ENCODE peak calls at places on chromosomes 7 and 10, in four cellular contexts. C is heart right ventricle, T is cardiac muscle cell, Q is A673. F is an unnamed sample.

GRCh38 chr7:147803625-147804024 is 786.9 kb upstream of the C7orf33 start:
- DNase-seq in Q (peak; percentile 51), T (no peak), C (no peak), F (no peak)

GRCh38 chr10:94344522-94345122 is 18.1 kb downstream of the NOC3L start:
- DNase-seq in T (no peak), C (no peak), Q (no peak), F (no peak)

GRCh38 chr7:30970594-30971094 is 6.9 kb downstream of the GHRHR start:
- DNase-seq in C (no peak), Q (peak; percentile 23), T (peak; percentile 13), F (no peak)

GRCh38 chr10:109282510-109282909 is 640.8 kb downstream of the XPNPEP1 start:
- DNase-seq in Q (no peak), T (no peak), C (no peak), F (peak; percentile 45)

GRCh38 chr7:2529161-2530075 is 9.8 kb downstream of the LFNG start:
- DNase-seq in C (peak; percentile 65), T (peak; percentile 61), Q (no peak), F (no peak)

GRCh38 chr10:74011762-74012161 is 13.8 kb downstream of the VCL start:
- DNase-seq in C (peak; percentile 63), Q (peak; percentile 97), T (peak; percentile 94), F (peak; percentile 76)

GRCh38 chr7:22864855-22865606 is 42.4 kb upstream of the TOMM7 start:
- DNase-seq in T (no peak), C (no peak), Q (peak; percentile 37), F (no peak)

GRCh38 chr10:30804478-30805055 is 175.0 kb upstream of the LYZL2 start:
- DNase-seq in C (no peak), T (peak; percentile 90), Q (no peak), F (no peak)

GRCh38 chr7:114953724-114954123 is 31.8 kb downstream of the MDFIC start:
- DNase-seq in Q (no peak), C (no peak), T (no peak), F (no peak)

GRCh38 chr7:7918736-7919448 is 49.7 kb upstream of the GLCCI1 start:
- DNase-seq in T (no peak), C (no peak), Q (no peak), F (no peak)

GRCh38 chr10:1406976-1407945 is 330.1 kb downstream of the ADARB2 start:
- DNase-seq in T (no peak), Q (no peak), C (no peak), F (no peak)

GRCh38 chr10:70987396-70988130 is 99.2 kb upstream of the PCBD1 start:
- DNase-seq in Q (no peak), T (no peak), C (no peak), F (no peak)

GRCh38 chr7:7209412-7210050 is 27.2 kb downstream of the C1GALT1 start:
- DNase-seq in C (no peak), Q (no peak), T (no peak), F (no peak)

GRCh38 chr10:128969551-128969950 is 497.5 kb upstream of the MGMT start:
- DNase-seq in T (no peak), Q (no peak), C (no peak), F (no peak)

GRCh38 chr7:117212969-117213877 is 109.6 kb downstream of the WNT2 start:
- DNase-seq in Q (peak; percentile 72), T (peak; percentile 72), C (peak; percentile 47), F (no peak)

GRCh38 chr10:24901686-24902399 is 50.6 kb downstream of the PRTFDC1 start:
- DNase-seq in Q (peak; percentile 71), C (peak; percentile 34), T (peak; percentile 88), F (peak; percentile 91)

GRCh38 chr7:124688991-124689390 is 76.6 kb downstream of the GPR37 start:
- DNase-seq in C (no peak), T (no peak), Q (no peak), F (no peak)

GRCh38 chr7:102284399-102284798 is 2.3 kb upstream of the SH2B2 start:
- DNase-seq in T (no peak), Q (no peak), C (no peak), F (no peak)
- H3K4me3 ChIP-seq in T (no peak overlapping the region), Q (no peak overlapping the region), C (no peak overlapping the region), F (no peak overlapping the region)

GRCh38 chr7:77202544-77202976 is 2.9 kb upstream of the FGL2 start:
- DNase-seq in Q (no peak), C (no peak), T (no peak), F (no peak)

GRCh38 chr7:77197135-77197534 is 2.5 kb downstream of the FGL2 start:
- DNase-seq in Q (no peak), C (no peak), T (no peak), F (no peak)

GRCh38 chr7:77200542-77200941 is 923 bp upstream of the FGL2 start:
- DNase-seq in Q (no peak), C (no peak), T (no peak), F (no peak)

DNA sequence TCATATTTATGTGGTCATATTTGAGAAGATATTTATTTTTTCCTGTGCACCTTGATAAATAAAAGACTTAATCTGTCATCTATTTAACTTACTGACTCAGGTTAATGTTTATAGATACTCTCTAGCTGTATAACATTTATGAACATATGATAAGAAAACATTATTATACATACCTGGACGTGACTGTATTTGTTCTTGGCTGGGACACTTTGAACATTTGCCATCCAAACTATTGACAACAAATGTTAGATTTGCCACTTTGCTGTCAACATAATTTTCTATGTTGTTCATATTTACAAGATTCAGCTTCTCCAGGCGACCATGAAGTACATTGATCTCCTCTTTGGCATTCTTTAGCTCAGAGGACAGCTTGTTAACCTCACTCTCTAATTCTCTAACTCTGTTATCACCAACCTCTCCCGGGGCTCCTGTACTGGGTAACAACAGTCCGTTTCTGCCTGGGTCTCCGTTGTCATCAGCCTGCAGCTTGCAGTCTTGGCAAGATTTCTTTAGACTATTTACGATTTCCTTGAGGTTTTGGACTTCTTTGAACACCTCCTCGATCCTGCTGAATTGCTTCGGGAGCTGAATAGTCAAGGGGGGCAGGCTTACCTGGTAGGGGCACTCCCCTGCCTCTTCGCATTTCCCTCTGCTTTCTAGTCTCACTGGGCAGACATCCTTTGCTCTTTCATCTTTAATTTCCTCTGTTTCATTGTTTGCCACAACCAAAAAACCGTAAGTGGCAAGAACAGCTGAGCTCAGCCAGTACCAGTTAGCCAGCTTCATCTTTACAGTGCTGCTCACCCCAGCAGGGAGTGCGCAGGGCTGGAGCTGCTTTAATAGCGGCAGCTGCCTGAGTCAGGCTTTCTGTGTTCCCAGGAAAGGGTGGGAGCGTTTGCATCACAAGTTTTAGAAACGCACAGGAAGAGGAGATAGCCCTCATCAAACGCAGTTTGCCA is at the start of gene FGL2:
- DNase-seq in T (peak; percentile 77), Q (peak; percentile 55), C (peak; percentile 69), F (peak; percentile 31)
- H3K4me3 ChIP-seq in T (peak within 1 kb of the TSS; percentile 6), Q (no peak within 1 kb of the TSS), C (peak within 1 kb of the TSS; percentile 55), F (peak within 1 kb of the TSS; percentile 22)

GRCh38 chr7:149713731-149714068 is 59.7 kb downstream of the ZNF467 start:
- DNase-seq in C (no peak), T (no peak), Q (no peak), F (no peak)

GRCh38 chr7:149715476-149715875 is 57.9 kb downstream of the ZNF467 start:
- DNase-seq in Q (no peak), T (no peak), C (no peak), F (no peak)

GRCh38 chr7:149714081-149714909 is 59.1 kb downstream of the ZNF467 start:
- DNase-seq in T (peak; percentile 93), C (peak; percentile 91), Q (peak; percentile 93), F (peak; percentile 58)

GRCh38 chr7:149714910-149715471 is 58.4 kb downstream of the ZNF467 start:
- DNase-seq in C (no peak), T (peak; percentile 21), Q (no peak), F (no peak)

GRCh38 chr7:149713061-149713730 is 60.2 kb downstream of the ZNF467 start:
- DNase-seq in T (no peak), Q (no peak), C (no peak), F (no peak)
- H3K4me3 ChIP-seq in T (no peak overlapping the region), Q (no peak overlapping the region), C (no peak overlapping the region), F (no peak overlapping the region)

GRCh38 chr10:60254776-60255175 is 134.9 kb downstream of the ANK3 start:
- DNase-seq in T (no peak), C (no peak), Q (no peak), F (no peak)

GRCh38 chr10:60260321-60260720 is 129.4 kb downstream of the ANK3 start:
- DNase-seq in Q (no peak), T (no peak), C (no peak), F (no peak)

GRCh38 chr10:60257767-60258428 is 131.8 kb downstream of the ANK3 start:
- DNase-seq in C (no peak), T (no peak), Q (peak; percentile 17), F (no peak)

GRCh38 chr10:60262647-60263126 is 127.0 kb downstream of the ANK3 start:
- DNase-seq in Q (no peak), T (no peak), C (no peak), F (no peak)

DNA sequence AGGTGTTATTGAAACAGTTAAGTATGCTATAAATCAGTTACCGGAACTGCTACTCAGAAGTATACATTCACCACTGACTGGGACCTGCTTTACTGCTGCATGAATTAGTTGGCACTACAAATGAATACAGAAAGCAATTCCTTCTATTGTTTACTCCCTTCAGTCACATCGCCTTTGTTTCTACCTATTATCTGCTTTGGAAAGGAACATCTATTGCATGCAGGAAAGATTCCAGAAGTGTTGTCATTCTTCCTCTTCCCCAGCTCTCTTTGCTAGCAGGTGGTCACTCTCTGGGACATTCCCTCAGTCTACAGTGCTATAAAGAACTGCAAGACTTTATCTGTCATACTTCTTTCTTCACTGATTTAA is 131.3 kb downstream of the ANK3 start:
- DNase-seq in C (no peak), T (no peak), Q (no peak), F (no peak)
- H3K4me3 ChIP-seq in C (no peak overlapping the region), T (no peak overlapping the region), Q (no peak overlapping the region), F (no peak overlapping the region)

DNA sequence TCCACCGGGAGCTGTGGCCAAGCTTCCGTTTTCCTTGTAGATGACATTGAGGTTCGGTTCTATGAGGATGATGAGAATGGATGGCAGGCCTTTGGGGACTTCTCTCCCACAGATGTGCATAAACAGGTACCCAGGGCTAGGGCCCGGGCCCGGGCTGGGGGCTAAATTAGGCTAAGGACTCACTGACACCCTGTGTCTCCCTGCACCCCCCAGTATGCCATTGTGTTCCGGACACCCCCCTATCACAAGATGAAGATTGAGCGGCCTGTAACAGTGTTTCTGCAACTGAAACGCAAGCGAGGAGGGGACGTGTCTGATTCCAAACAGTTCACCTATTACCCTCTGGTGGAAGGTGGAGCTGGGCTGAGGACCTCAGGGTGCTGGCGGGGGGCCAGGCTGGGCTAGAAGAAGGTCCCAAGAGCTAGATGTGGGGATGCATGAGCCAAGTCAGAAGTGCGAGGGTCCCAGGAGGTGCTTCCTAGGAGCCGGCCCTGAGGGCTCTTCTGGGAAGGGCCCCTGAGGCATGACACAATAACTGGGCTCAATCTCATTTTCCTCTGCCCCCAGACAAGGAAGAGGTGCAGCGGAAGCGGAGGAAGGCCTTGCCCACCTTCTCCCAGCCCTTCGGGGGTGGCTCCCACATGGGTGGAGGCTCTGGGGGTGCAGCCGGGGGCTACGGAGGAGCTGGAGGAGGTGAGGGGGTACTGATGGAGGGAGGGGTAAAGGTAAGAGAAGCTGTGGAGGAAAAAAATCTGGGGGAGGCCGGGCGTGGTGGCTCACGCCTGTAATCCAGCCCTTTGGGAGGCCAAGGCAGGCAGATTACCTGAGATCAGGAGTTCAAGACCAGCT is 2.9 kb downstream of the NFKB2 start:
- DNase-seq in Q (no peak), T (no peak), C (no peak), F (no peak)
- H3K4me3 ChIP-seq in Q (peak overlapping the region; percentile 65), T (peak overlapping the region; percentile 64), C (peak overlapping the region; percentile 70), F (no peak overlapping the region)

F was measured in skeletal muscle cell.